ENCODE peak calls at places on chromosomes 13 and 19, in nine cellular contexts. One of them, this sample, is unnamed.

GRCh38 chr19:53545271-53546065 is 7.5 kb downstream of the ZNF331 start:
- DNase-seq in T-cell: no peak
- DNase-seq in PC-9: peak; percentile 86
- DNase-seq in MCF 10A: peak; percentile 69
- DNase-seq in choroid plexus epithelial cell: no peak
- DNase-seq in GM10248: no peak
- DNase-seq in activated naive CD4-positive, alpha-beta T cell treated with Interleukin-2 at 50 U/mL for 16 hours: no peak
- DNase-seq in fibroblast of mammary gland: peak; percentile 76
- DNase-seq in iPS-NIHi11: no peak
- DNase-seq in this sample: no peak

GRCh38 chr13:87696458-87696857 is 25.3 kb downstream of the SLITRK5 start:
- DNase-seq in iPS-NIHi11: no peak
- DNase-seq in T-cell: no peak
- DNase-seq in PC-9: no peak
- DNase-seq in MCF 10A: no peak
- DNase-seq in GM10248: no peak
- DNase-seq in activated naive CD4-positive, alpha-beta T cell treated with Interleukin-2 at 50 U/mL for 16 hours: no peak
- DNase-seq in fibroblast of mammary gland: no peak
- DNase-seq in choroid plexus epithelial cell: no peak
- DNase-seq in this sample: no peak

GRCh38 chr13:44920013-44920412 is 69.3 kb downstream of the NUFIP1 start:
- DNase-seq in MCF 10A: no peak
- DNase-seq in choroid plexus epithelial cell: no peak
- DNase-seq in iPS-NIHi11: no peak
- DNase-seq in GM10248: no peak
- DNase-seq in PC-9: no peak
- DNase-seq in T-cell: no peak
- DNase-seq in activated naive CD4-positive, alpha-beta T cell treated with Interleukin-2 at 50 U/mL for 16 hours: no peak
- DNase-seq in fibroblast of mammary gland: no peak
- DNase-seq in this sample: no peak

GRCh38 chr13:113493315-113493951 is 2.9 kb upstream of the DCUN1D2 start:
- DNase-seq in iPS-NIHi11: no peak
- DNase-seq in PC-9: peak; percentile 98
- DNase-seq in GM10248: no peak
- DNase-seq in MCF 10A: peak; percentile 94
- DNase-seq in fibroblast of mammary gland: peak; percentile 99
- DNase-seq in T-cell: no peak
- DNase-seq in choroid plexus epithelial cell: peak; percentile 97
- DNase-seq in activated naive CD4-positive, alpha-beta T cell treated with Interleukin-2 at 50 U/mL for 16 hours: no peak
- DNase-seq in this sample: no peak

GRCh38 chr13:20348018-20348417 is 115.9 kb upstream of the GJB6 start:
- DNase-seq in choroid plexus epithelial cell: no peak
- DNase-seq in PC-9: no peak
- DNase-seq in MCF 10A: no peak
- DNase-seq in fibroblast of mammary gland: no peak
- DNase-seq in activated naive CD4-positive, alpha-beta T cell treated with Interleukin-2 at 50 U/mL for 16 hours: no peak
- DNase-seq in iPS-NIHi11: no peak
- DNase-seq in T-cell: no peak
- DNase-seq in GM10248: no peak
- DNase-seq in this sample: no peak

GRCh38 chr19:16445238-16446107 is 26.3 kb downstream of the EPS15L1 start:
- DNase-seq in GM10248: peak; percentile 69
- DNase-seq in choroid plexus epithelial cell: peak; percentile 55
- DNase-seq in activated naive CD4-positive, alpha-beta T cell treated with Interleukin-2 at 50 U/mL for 16 hours: no peak
- DNase-seq in MCF 10A: peak; percentile 18
- DNase-seq in fibroblast of mammary gland: peak; percentile 78
- DNase-seq in PC-9: no peak
- DNase-seq in T-cell: no peak
- DNase-seq in iPS-NIHi11: no peak
- DNase-seq in this sample: no peak

GRCh38 chr19:2634228-2634951 is 68.1 kb downstream of the GNG7 start:
- DNase-seq in MCF 10A: no peak
- DNase-seq in fibroblast of mammary gland: no peak
- DNase-seq in GM10248: no peak
- DNase-seq in choroid plexus epithelial cell: peak; percentile 60
- DNase-seq in T-cell: no peak
- DNase-seq in iPS-NIHi11: no peak
- DNase-seq in activated naive CD4-positive, alpha-beta T cell treated with Interleukin-2 at 50 U/mL for 16 hours: no peak
- DNase-seq in PC-9: no peak
- DNase-seq in this sample: no peak

GRCh38 chr13:100347941-100348340 is 240.6 kb downstream of the GGACT start:
- DNase-seq in fibroblast of mammary gland: peak; percentile 57
- DNase-seq in GM10248: no peak
- DNase-seq in PC-9: peak; percentile 69
- DNase-seq in iPS-NIHi11: no peak
- DNase-seq in activated naive CD4-positive, alpha-beta T cell treated with Interleukin-2 at 50 U/mL for 16 hours: no peak
- DNase-seq in choroid plexus epithelial cell: peak; percentile 35
- DNase-seq in T-cell: no peak
- DNase-seq in MCF 10A: peak; percentile 93
- DNase-seq in this sample: no peak

GRCh38 chr19:48806518-48806817 is 4.4 kb downstream of the BCAT2 start:
- DNase-seq in fibroblast of mammary gland: no peak
- DNase-seq in GM10248: peak; percentile 75
- DNase-seq in activated naive CD4-positive, alpha-beta T cell treated with Interleukin-2 at 50 U/mL for 16 hours: peak; percentile 34
- DNase-seq in choroid plexus epithelial cell: no peak
- DNase-seq in PC-9: no peak
- DNase-seq in T-cell: peak; percentile 45
- DNase-seq in MCF 10A: no peak
- DNase-seq in iPS-NIHi11: peak; percentile 82
- DNase-seq in this sample: peak; percentile 27

GRCh38 chr19:7018828-7019227 is 2.4 kb downstream of the MBD3L2B start:
- DNase-seq in GM10248: no peak
- DNase-seq in fibroblast of mammary gland: no peak
- DNase-seq in PC-9: no peak
- DNase-seq in T-cell: no peak
- DNase-seq in iPS-NIHi11: no peak
- DNase-seq in choroid plexus epithelial cell: no peak
- DNase-seq in MCF 10A: no peak
- DNase-seq in activated naive CD4-positive, alpha-beta T cell treated with Interleukin-2 at 50 U/mL for 16 hours: no peak
- DNase-seq in this sample: no peak

GRCh38 chr13:51620165-51620983 is 36.1 kb downstream of the WDFY2 start:
- DNase-seq in fibroblast of mammary gland: peak; percentile 49
- DNase-seq in activated naive CD4-positive, alpha-beta T cell treated with Interleukin-2 at 50 U/mL for 16 hours: no peak
- DNase-seq in T-cell: no peak
- DNase-seq in MCF 10A: no peak
- DNase-seq in choroid plexus epithelial cell: peak; percentile 22
- DNase-seq in PC-9: no peak
- DNase-seq in GM10248: no peak
- DNase-seq in iPS-NIHi11: no peak
- DNase-seq in this sample: no peak

GRCh38 chr19:5060591-5061339 is 91.9 kb downstream of the KDM4B start:
- DNase-seq in activated naive CD4-positive, alpha-beta T cell treated with Interleukin-2 at 50 U/mL for 16 hours: no peak
- DNase-seq in GM10248: no peak
- DNase-seq in PC-9: no peak
- DNase-seq in MCF 10A: no peak
- DNase-seq in choroid plexus epithelial cell: no peak
- DNase-seq in T-cell: no peak
- DNase-seq in iPS-NIHi11: no peak
- DNase-seq in fibroblast of mammary gland: no peak
- DNase-seq in this sample: no peak

GRCh38 chr13:39419866-39420265 is 183.1 kb downstream of the LHFPL6 start:
- DNase-seq in GM10248: no peak
- DNase-seq in MCF 10A: no peak
- DNase-seq in activated naive CD4-positive, alpha-beta T cell treated with Interleukin-2 at 50 U/mL for 16 hours: no peak
- DNase-seq in T-cell: no peak
- DNase-seq in choroid plexus epithelial cell: no peak
- DNase-seq in iPS-NIHi11: no peak
- DNase-seq in PC-9: no peak
- DNase-seq in fibroblast of mammary gland: no peak
- DNase-seq in this sample: no peak

GRCh38 chr19:16161848-16162247 is 11.5 kb downstream of the CIB3 start:
- DNase-seq in fibroblast of mammary gland: peak; percentile 91
- DNase-seq in iPS-NIHi11: no peak
- DNase-seq in MCF 10A: peak; percentile 94
- DNase-seq in activated naive CD4-positive, alpha-beta T cell treated with Interleukin-2 at 50 U/mL for 16 hours: peak; percentile 22
- DNase-seq in T-cell: no peak
- DNase-seq in PC-9: peak; percentile 98
- DNase-seq in choroid plexus epithelial cell: peak; percentile 83
- DNase-seq in GM10248: no peak
- DNase-seq in this sample: no peak

GRCh38 chr19:40403262-40403984 is 9.8 kb downstream of the PRX start:
- DNase-seq in fibroblast of mammary gland: peak; percentile 86
- DNase-seq in activated naive CD4-positive, alpha-beta T cell treated with Interleukin-2 at 50 U/mL for 16 hours: peak; percentile 72
- DNase-seq in iPS-NIHi11: peak; percentile 95
- DNase-seq in MCF 10A: peak; percentile 92
- DNase-seq in choroid plexus epithelial cell: peak; percentile 94
- DNase-seq in T-cell: peak; percentile 78
- DNase-seq in GM10248: peak; percentile 98
- DNase-seq in PC-9: peak; percentile 69
- DNase-seq in this sample: peak; percentile 75

GRCh38 chr13:34695063-34695462 is 247.0 kb upstream of the NBEA start:
- DNase-seq in choroid plexus epithelial cell: no peak
- DNase-seq in fibroblast of mammary gland: no peak
- DNase-seq in MCF 10A: no peak
- DNase-seq in activated naive CD4-positive, alpha-beta T cell treated with Interleukin-2 at 50 U/mL for 16 hours: no peak
- DNase-seq in PC-9: no peak
- DNase-seq in T-cell: no peak
- DNase-seq in iPS-NIHi11: no peak
- DNase-seq in GM10248: no peak
- DNase-seq in this sample: no peak

GRCh38 chr13:80151016-80151415 is 189.9 kb downstream of the SPRY2 start:
- DNase-seq in PC-9: peak; percentile 72
- DNase-seq in T-cell: no peak
- DNase-seq in MCF 10A: no peak
- DNase-seq in fibroblast of mammary gland: no peak
- DNase-seq in choroid plexus epithelial cell: no peak
- DNase-seq in GM10248: no peak
- DNase-seq in activated naive CD4-positive, alpha-beta T cell treated with Interleukin-2 at 50 U/mL for 16 hours: no peak
- DNase-seq in iPS-NIHi11: no peak
- DNase-seq in this sample: no peak